ENCODE peak calls at places on chromosomes 4 and X, in five cellular contexts. One of them, this sample, is unnamed.

GRCh38 chrX:1262369-1262768 is 6.2 kb upstream of the CSF2RA start:
- DNase-seq in EL: no peak
- DNase-seq in central memory CD4-positive, alpha-beta T cell: no peak
- DNase-seq in T-helper 9 cell: no peak
- DNase-seq in Caco-2: no peak
- DNase-seq in this sample: no peak

GRCh38 chrX:72031634-72032033 is 100.1 kb downstream of the RTL5 start:
- DNase-seq in EL: no peak
- DNase-seq in central memory CD4-positive, alpha-beta T cell: no peak
- DNase-seq in T-helper 9 cell: no peak
- DNase-seq in Caco-2: no peak
- DNase-seq in this sample: no peak

GRCh38 chr4:94947681-94948108 is 189.9 kb downstream of the BMPR1B start:
- DNase-seq in EL: no peak
- DNase-seq in central memory CD4-positive, alpha-beta T cell: no peak
- DNase-seq in T-helper 9 cell: no peak
- DNase-seq in Caco-2: peak; percentile 61
- DNase-seq in this sample: peak; percentile 3

GRCh38 chr4:180377741-180378140 is 1865.5 kb upstream of the TENM3 start:
- DNase-seq in EL: no peak
- DNase-seq in central memory CD4-positive, alpha-beta T cell: no peak
- DNase-seq in T-helper 9 cell: no peak
- DNase-seq in Caco-2: no peak
- DNase-seq in this sample: no peak

GRCh38 chr4:55947912-55948725 is 626 bp upstream of the CEP135 start:
- DNase-seq in EL: peak; percentile 94
- DNase-seq in central memory CD4-positive, alpha-beta T cell: peak; percentile 81
- DNase-seq in T-helper 9 cell: peak; percentile 33
- DNase-seq in Caco-2: peak; percentile 8
- DNase-seq in this sample: peak; percentile 79

GRCh38 chr4:108107729-108108382 is 60.9 kb downstream of the LEF1 start:
- DNase-seq in EL: no peak
- DNase-seq in central memory CD4-positive, alpha-beta T cell: peak; percentile 65
- DNase-seq in T-helper 9 cell: no peak
- DNase-seq in Caco-2: no peak
- DNase-seq in this sample: no peak

GRCh38 chr4:65645185-65645584 is 25.1 kb downstream of the EPHA5 start:
- DNase-seq in EL: peak; percentile 40
- DNase-seq in central memory CD4-positive, alpha-beta T cell: no peak
- DNase-seq in T-helper 9 cell: no peak
- DNase-seq in Caco-2: no peak
- DNase-seq in this sample: no peak

GRCh38 chr4:30839583-30840520 is 119.7 kb downstream of the PCDH7 start:
- DNase-seq in EL: no peak
- DNase-seq in central memory CD4-positive, alpha-beta T cell: no peak
- DNase-seq in T-helper 9 cell: no peak
- DNase-seq in Caco-2: no peak
- DNase-seq in this sample: peak; percentile 59

GRCh38 chr4:132982151-132982550 is 166.9 kb upstream of the PCDH10 start:
- DNase-seq in EL: peak; percentile 25
- DNase-seq in central memory CD4-positive, alpha-beta T cell: no peak
- DNase-seq in T-helper 9 cell: no peak
- DNase-seq in Caco-2: no peak
- DNase-seq in this sample: no peak

GRCh38 chr4:182554736-182555135 is 311.5 kb downstream of the TENM3 start:
- DNase-seq in EL: no peak
- DNase-seq in central memory CD4-positive, alpha-beta T cell: no peak
- DNase-seq in T-helper 9 cell: no peak
- DNase-seq in Caco-2: no peak
- DNase-seq in this sample: no peak

GRCh38 chrX:129144172-129145038 is 378.9 kb downstream of the SMARCA1 start:
- DNase-seq in EL: no peak
- DNase-seq in central memory CD4-positive, alpha-beta T cell: no peak
- DNase-seq in T-helper 9 cell: no peak
- DNase-seq in Caco-2: peak; percentile 55
- DNase-seq in this sample: no peak

GRCh38 chr4:5206391-5206790 is 155.1 kb downstream of the STK32B start:
- DNase-seq in EL: peak; percentile 86
- DNase-seq in central memory CD4-positive, alpha-beta T cell: no peak
- DNase-seq in T-helper 9 cell: no peak
- DNase-seq in Caco-2: no peak
- DNase-seq in this sample: no peak

GRCh38 chr4:142719854-142720541 is 126.1 kb downstream of the INPP4B start:
- DNase-seq in EL: peak; percentile 44
- DNase-seq in central memory CD4-positive, alpha-beta T cell: peak; percentile 37
- DNase-seq in T-helper 9 cell: no peak
- DNase-seq in Caco-2: peak; percentile 21
- DNase-seq in this sample: no peak

GRCh38 chr4:134934036-134934806 is 732.6 kb upstream of the PABPC4L start:
- DNase-seq in EL: no peak
- DNase-seq in central memory CD4-positive, alpha-beta T cell: no peak
- DNase-seq in T-helper 9 cell: no peak
- DNase-seq in Caco-2: no peak
- DNase-seq in this sample: no peak

GRCh38 chr4:135418353-135418752 is 1216.8 kb upstream of the PABPC4L start:
- DNase-seq in EL: peak; percentile 12
- DNase-seq in central memory CD4-positive, alpha-beta T cell: no peak
- DNase-seq in T-helper 9 cell: no peak
- DNase-seq in Caco-2: peak; percentile 10
- DNase-seq in this sample: no peak

GRCh38 chr4:112167790-112168189 is 22.5 kb downstream of the FAM241A start:
- DNase-seq in EL: no peak
- DNase-seq in central memory CD4-positive, alpha-beta T cell: peak; percentile 49
- DNase-seq in T-helper 9 cell: peak; percentile 1
- DNase-seq in Caco-2: no peak
- DNase-seq in this sample: no peak

GRCh38 chr4:143307536-143307935 is 29.1 kb upstream of the GAB1 start:
- DNase-seq in EL: no peak
- DNase-seq in central memory CD4-positive, alpha-beta T cell: no peak
- DNase-seq in T-helper 9 cell: no peak
- DNase-seq in Caco-2: no peak
- DNase-seq in this sample: no peak

GRCh38 chrX:8323356-8323755 is 141.3 kb upstream of the VCX3B start:
- DNase-seq in EL: no peak
- DNase-seq in central memory CD4-positive, alpha-beta T cell: no peak
- DNase-seq in T-helper 9 cell: no peak
- DNase-seq in Caco-2: peak; percentile 24
- DNase-seq in this sample: no peak

GRCh38 chr4:72496119-72496518 is 72.9 kb downstream of the ADAMTS3 start:
- DNase-seq in EL: peak; percentile 8
- DNase-seq in central memory CD4-positive, alpha-beta T cell: no peak
- DNase-seq in T-helper 9 cell: no peak
- DNase-seq in Caco-2: no peak
- DNase-seq in this sample: no peak

GRCh38 chrX:51395807-51396728 is 63.4 kb downstream of the NUDT10 start:
- DNase-seq in EL: no peak
- DNase-seq in central memory CD4-positive, alpha-beta T cell: peak; percentile 66
- DNase-seq in T-helper 9 cell: peak; percentile 25
- DNase-seq in Caco-2: no peak
- DNase-seq in this sample: no peak

GRCh38 chr4:87073570-87074470 is 139.0 kb downstream of the AFF1 start:
- DNase-seq in EL: no peak
- DNase-seq in central memory CD4-positive, alpha-beta T cell: peak; percentile 42
- DNase-seq in T-helper 9 cell: no peak
- DNase-seq in Caco-2: no peak
- DNase-seq in this sample: no peak

GRCh38 chr4:94406668-94407437 is 44.9 kb upstream of the PDLIM5 start:
- DNase-seq in EL: peak; percentile 77
- DNase-seq in central memory CD4-positive, alpha-beta T cell: peak; percentile 44
- DNase-seq in T-helper 9 cell: peak; percentile 35
- DNase-seq in Caco-2: peak; percentile 75
- DNase-seq in this sample: peak; percentile 43

GRCh38 chrX:131675596-131676194 is 131.8 kb downstream of the OR13H1 start:
- DNase-seq in EL: no peak
- DNase-seq in central memory CD4-positive, alpha-beta T cell: no peak
- DNase-seq in T-helper 9 cell: no peak
- DNase-seq in Caco-2: peak; percentile 2
- DNase-seq in this sample: peak; percentile 37